ENCODE peak calls at places on chromosomes 5 and 9, in seven cellular contexts. E is RPMI8226; D is HT1080; N is stimulated activated CD4-positive, alpha-beta T cell treated with anti-CD3 and anti-CD28 coated beads, TNF-alpha, amount 100 ng/mL, for 1 hour; T is M059J; G is neural progenitor cell; U is nephron progenitor cell. O is an unnamed sample.

GRCh38 chr5:56817306-56817986 is 2.1 kb downstream of the MAP3K1 start:
- DNase-seq in E (peak; percentile 47), D (no peak), N (no peak), T (no peak), G (no peak), U (no peak), O (no peak)

GRCh38 chr5:99600952-99601351 is 672.1 kb upstream of the CHD1 start:
- DNase-seq in E (no peak), D (no peak), N (no peak), T (peak; percentile 65), G (no peak), U (no peak), O (no peak)

GRCh38 chr9:127854169-127854833 is at the start of gene ENG:
- DNase-seq in E (no peak), D (peak; percentile 64), N (no peak), T (peak; percentile 81), G (no peak), U (peak; percentile 44), O (peak; percentile 62)

GRCh38 chr5:137497396-137498290 is 1.5 kb downstream of the SPOCK1 start:
- DNase-seq in E (no peak), D (no peak), N (no peak), T (peak; percentile 22), G (no peak), U (no peak), O (no peak)

GRCh38 chr5:135139397-135140134 is 105.5 kb upstream of the PITX1 start:
- DNase-seq in E (no peak), D (peak; percentile 94), N (no peak), T (peak; percentile 87), G (no peak), U (peak; percentile 40), O (no peak)

GRCh38 chr5:113358696-113359095 is 76.1 kb downstream of the TSSK1B start:
- DNase-seq in E (no peak), D (no peak), N (no peak), T (no peak), G (no peak), U (no peak), O (no peak)

GRCh38 chr9:21265421-21266189 is 25.8 kb upstream of the IFNA14 start:
- DNase-seq in E (peak; percentile 13), D (no peak), N (no peak), T (peak; percentile 12), G (no peak), U (no peak), O (no peak)

GRCh38 chr5:64637837-64638443 is 52.4 kb upstream of the SHISAL2B start:
- DNase-seq in E (no peak), D (no peak), N (no peak), T (peak; percentile 29), G (peak; percentile 38), U (no peak), O (no peak)

GRCh38 chr5:97550164-97550563 is 367.1 kb upstream of the RIOK2 start:
- DNase-seq in E (no peak), D (peak; percentile 62), N (no peak), T (peak; percentile 51), G (peak; percentile 34), U (no peak), O (no peak)

GRCh38 chr9:14326264-14326826 is 12.4 kb upstream of the NFIB start:
- DNase-seq in E (peak; percentile 69), D (peak; percentile 95), N (no peak), T (peak; percentile 81), G (no peak), U (no peak), O (no peak)

GRCh38 chr5:174844971-174845370 is 120.6 kb downstream of the MSX2 start:
- DNase-seq in E (no peak), D (no peak), N (no peak), T (peak; percentile 30), G (no peak), U (no peak), O (no peak)

GRCh38 chr9:84673806-84674205 is 4.3 kb downstream of the NTRK2 start:
- DNase-seq in E (no peak), D (no peak), N (no peak), T (no peak), G (no peak), U (no peak), O (no peak)

GRCh38 chr5:5418764-5419163 is 3.7 kb upstream of the ICE1 start:
- DNase-seq in E (peak; percentile 79), D (no peak), N (no peak), T (no peak), G (no peak), U (no peak), O (no peak)

GRCh38 chr9:71249729-71250317 is 128.4 kb upstream of the TRPM3 start:
- DNase-seq in E (peak; percentile 56), D (peak; percentile 50), N (no peak), T (peak; percentile 64), G (peak; percentile 82), U (peak; percentile 20), O (no peak)

GRCh38 chr5:176578391-176578808 is 29.3 kb downstream of the CDHR2 start:
- DNase-seq in E (peak; percentile 79), D (peak; percentile 48), N (no peak), T (peak; percentile 40), G (peak; percentile 79), U (peak; percentile 68), O (peak; percentile 90)

GRCh38 chr9:122213589-122214413 is 15.0 kb downstream of the LHX6 start:
- DNase-seq in E (no peak), D (peak; percentile 58), N (peak; percentile 36), T (peak; percentile 59), G (peak; percentile 93), U (peak; percentile 94), O (peak; percentile 94)

GRCh38 chr5:93099902-93100347 is 481.1 kb downstream of the NR2F1-AS1 start:
- DNase-seq in E (no peak), D (no peak), N (no peak), T (peak; percentile 78), G (no peak), U (no peak), O (no peak)

GRCh38 chr5:57316798-57317327 is 143.0 kb downstream of the GPBP1 start:
- DNase-seq in E (peak; percentile 41), D (peak; percentile 90), N (no peak), T (peak; percentile 97), G (no peak), U (no peak), O (no peak)

GRCh38 chr9:112180387-112180881 is 5.3 kb upstream of the SUSD1 start:
- DNase-seq in E (no peak), D (no peak), N (no peak), T (peak; percentile 95), G (no peak), U (no peak), O (no peak)

GRCh38 chr5:53160895-53161294 is 51.3 kb upstream of the MOCS2 start:
- DNase-seq in E (no peak), D (no peak), N (no peak), T (no peak), G (no peak), U (no peak), O (no peak)

GRCh38 chr5:148060881-148061280 is 2.9 kb upstream of the SPINK5 start:
- DNase-seq in E (no peak), D (no peak), N (no peak), T (no peak), G (no peak), U (no peak), O (no peak)

GRCh38 chr5:40409600-40409999 is 270.1 kb upstream of the PTGER4 start:
- DNase-seq in E (no peak), D (no peak), N (no peak), T (no peak), G (no peak), U (no peak), O (no peak)

GRCh38 chr9:89313842-89314241 is 2.8 kb downstream of the CKS2 start:
- DNase-seq in E (no peak), D (no peak), N (no peak), T (peak; percentile 48), G (no peak), U (no peak), O (no peak)

GRCh38 chr5:108562205-108562454 is 180.2 kb upstream of the FBXL17 start:
- DNase-seq in E (no peak), D (no peak), N (no peak), T (no peak), G (no peak), U (no peak), O (no peak)

GRCh38 chr5:8952147-8952546 is 593.7 kb downstream of the SEMA5A start:
- DNase-seq in E (no peak), D (no peak), N (no peak), T (no peak), G (no peak), U (no peak), O (no peak)

GRCh38 chr5:35135239-35135700 is 87.5 kb upstream of the AGXT2 start:
- DNase-seq in E (no peak), D (no peak), N (no peak), T (no peak), G (no peak), U (no peak), O (no peak)

GRCh38 chr5:96084874-96085545 is 123.4 kb upstream of the ELL2 start:
- DNase-seq in E (no peak), D (no peak), N (no peak), T (peak; percentile 58), G (no peak), U (no peak), O (no peak)